ENCODE peak calls at places on chromosomes 6 and 20, in six cellular contexts. V is transverse colon, M is sigmoid colon, K is H1, L is K562, C is GM23338. R is an unnamed sample.

GRCh38 chr6:28862077-28862476 is 61.7 kb downstream of the TRIM27 start:
- DNase-seq in V (no peak), L (peak), K (no peak), M (no peak), C (no peak), R (no peak)

GRCh38 chr6:7827142-7827541 is 83.4 kb downstream of the TXNDC5 start:
- DNase-seq in V (no peak), L (no peak), C (no peak), M (no peak), K (no peak), R (peak)

GRCh38 chr6:157716553-157716952 is 106.5 kb upstream of the SNX9 start:
- DNase-seq in M (no peak), V (no peak), C (no peak), K (no peak), L (no peak), R (no peak)

GRCh38 chr6:3202999-3203696 is 24.3 kb downstream of the TUBB2B start:
- DNase-seq in L (peak), C (no peak), K (no peak), V (no peak), M (no peak), R (no peak)

GRCh38 chr6:151317995-151318365 is 73.4 kb downstream of the ZBTB2 start:
- DNase-seq in L (no peak), M (no peak), C (no peak), K (no peak), V (no peak), R (no peak)

GRCh38 chr20:10427060-10427692 is 6.8 kb downstream of the MKKS start:
- DNase-seq in K (no peak), L (peak), C (peak), M (no peak), V (peak), R (no peak)

GRCh38 chr6:107400748-107401147 is 58.6 kb downstream of the PDSS2 start:
- DNase-seq in C (no peak), K (no peak), M (no peak), V (peak), L (no peak), R (no peak)

GRCh38 chr6:140366991-140367390 is 992.5 kb upstream of the CITED2 start:
- DNase-seq in M (no peak), V (no peak), K (no peak), L (no peak), C (no peak), R (no peak)

GRCh38 chr20:59629141-59630045 is 25.1 kb downstream of the PHACTR3 start:
- DNase-seq in V (no peak), K (no peak), L (no peak), M (peak), C (no peak), R (no peak)

GRCh38 chr6:45377041-45377554 is 636 bp downstream of the SUPT3H start:
- DNase-seq in K (no peak), V (no peak), C (peak), L (peak), M (no peak), R (peak)

GRCh38 chr6:110101885-110102284 is 77.6 kb downstream of the WASF1 start:
- DNase-seq in L (peak), C (peak), M (no peak), K (no peak), V (no peak), R (no peak)

GRCh38 chr6:110105296-110105695 is 74.2 kb downstream of the WASF1 start:
- DNase-seq in M (no peak), C (no peak), K (no peak), L (no peak), V (no peak), R (no peak)

GRCh38 chr6:110103260-110103659 is 76.2 kb downstream of the WASF1 start:
- DNase-seq in K (no peak), M (no peak), L (no peak), V (no peak), C (no peak), R (no peak)

GRCh38 chr6:110098511-110099116 is 80.9 kb downstream of the WASF1 start:
- DNase-seq in V (no peak), L (peak), K (no peak), C (no peak), M (no peak), R (no peak)

DNA sequence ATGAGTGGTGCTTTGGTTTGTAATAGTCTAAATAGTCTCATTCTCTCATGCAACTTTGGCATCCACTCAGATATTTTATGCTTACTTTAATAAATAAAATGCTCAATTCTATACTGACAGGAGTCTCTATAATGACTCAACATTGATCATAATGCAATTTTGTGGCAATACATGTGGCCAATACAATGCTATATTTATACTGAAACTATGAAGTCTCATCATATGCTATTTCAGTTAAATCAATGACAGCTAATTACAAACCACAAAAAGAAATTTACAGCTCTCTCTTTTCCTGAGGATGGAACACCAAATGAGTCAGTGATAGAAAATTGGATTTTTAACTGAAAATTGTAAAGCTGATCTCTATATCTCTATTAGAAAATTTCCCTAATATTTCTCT is 77.1 kb downstream of the WASF1 start:
- DNase-seq in L (no peak), V (no peak), K (no peak), C (no peak), M (no peak), R (no peak)
- H3K4me3 ChIP-seq in L (no peak), V (no peak), K (no peak), C (no peak), M (no peak), R (no peak)

GRCh38 chr20:62289131-62289530 is 13.7 kb upstream of the ADRM1 start:
- DNase-seq in L (no peak), C (no peak), V (no peak), M (no peak), K (no peak), R (no peak)
- TF ChIP-seq POLR2AphosphoS5 in L (no peak), C (no peak), V (no peak), M (no peak), K (no peak), R (no peak)

GRCh38 chr6:37442416-37443218 is 9.6 kb downstream of the CMTR1 start:
- DNase-seq in C (no peak), M (no peak), L (no peak), K (no peak), V (no peak), R (no peak)
- H3K4me3 ChIP-seq in C (no peak), M (peak), L (no peak), K (no peak), V (peak), R (peak)

GRCh38 chr20:25148181-25148981 is 47.1 kb upstream of the ENTPD6 start:
- DNase-seq in M (peak), V (peak), C (peak), L (peak), K (peak), R (no peak)
- TF ChIP-seq POLR2AphosphoS5 in M (peak), V (no peak), C (no peak), L (no peak), K (no peak), R (no peak)

GRCh38 chr6:68313911-68314310 is 321.2 kb upstream of the ADGRB3 start:
- DNase-seq in K (no peak), V (no peak), M (no peak), L (peak), C (peak), R (no peak)
- H3K4me3 ChIP-seq in K (no peak), V (no peak), M (no peak), L (no peak), C (no peak), R (no peak)

DNA sequence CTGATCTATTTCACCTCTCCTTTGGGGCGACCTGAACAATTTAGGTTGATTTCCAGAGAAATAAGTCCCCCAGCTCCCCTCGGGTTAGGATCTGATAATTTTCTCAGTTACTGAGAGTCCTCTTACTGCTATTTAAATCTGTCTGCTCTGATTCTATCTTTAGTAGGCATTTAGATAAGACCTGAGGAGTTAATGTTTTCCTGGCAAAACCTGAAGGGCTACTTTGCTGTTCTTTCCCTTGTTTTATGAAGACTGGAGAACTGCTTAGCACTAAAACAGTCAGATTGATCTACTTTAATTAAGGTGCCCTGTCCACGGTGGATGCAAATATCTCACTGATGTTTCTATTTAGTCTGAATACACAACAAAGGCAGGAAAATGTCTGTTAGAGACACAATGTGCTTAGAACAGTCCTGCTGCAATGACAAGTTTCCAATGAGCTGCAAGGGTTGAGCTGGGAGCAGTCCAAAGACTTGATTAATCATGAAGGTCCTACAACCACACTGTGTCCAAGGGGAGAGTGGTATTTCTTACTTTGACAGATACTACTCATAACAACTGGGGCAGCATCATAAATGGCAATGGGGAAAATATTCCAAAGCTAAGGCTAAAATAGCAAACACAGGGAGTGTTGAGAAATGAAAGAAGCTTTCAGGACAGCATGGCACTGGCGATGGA is 15.7 kb downstream of the ADTRP start:
- DNase-seq in L (no peak), V (no peak), M (no peak), C (no peak), K (no peak), R (no peak)
- TF ChIP-seq POLR2AphosphoS5 in L (no peak), V (no peak), M (no peak), C (no peak), K (no peak), R (no peak)

GRCh38 chr6:12114055-12114503 is 102.0 kb downstream of the HIVEP1 start:
- DNase-seq in M (no peak), L (no peak), K (no peak), C (no peak), V (no peak), R (no peak)
- H3K4me3 ChIP-seq in M (no peak), L (no peak), K (no peak), C (no peak), V (no peak), R (no peak)

DNA sequence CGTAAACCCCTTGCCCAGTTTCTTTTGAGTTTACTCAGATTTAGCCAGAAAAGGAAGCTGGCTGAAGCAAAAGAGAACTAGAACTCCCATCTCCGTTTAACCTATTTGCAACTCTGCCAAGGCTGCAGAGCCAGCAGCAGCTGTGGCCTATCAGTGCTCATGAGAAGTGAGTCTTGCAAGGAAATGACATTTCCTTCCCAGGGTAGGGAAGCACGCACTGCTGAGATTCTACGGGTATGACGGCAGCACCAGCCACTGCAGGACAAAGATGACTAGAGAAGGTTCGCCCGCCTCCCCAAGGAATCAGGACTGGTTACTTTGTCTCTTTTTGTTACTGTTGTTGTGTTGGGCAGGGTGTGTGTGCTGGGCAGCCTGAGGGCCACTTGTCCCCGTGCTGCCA is 47.6 kb downstream of the PPP1R3G start:
- DNase-seq in L (no peak), C (peak), K (no peak), M (peak), V (peak), R (no peak)
- TF ChIP-seq POLR2AphosphoS5 in L (no peak), C (no peak), K (no peak), M (peak), V (peak), R (peak)

DNA sequence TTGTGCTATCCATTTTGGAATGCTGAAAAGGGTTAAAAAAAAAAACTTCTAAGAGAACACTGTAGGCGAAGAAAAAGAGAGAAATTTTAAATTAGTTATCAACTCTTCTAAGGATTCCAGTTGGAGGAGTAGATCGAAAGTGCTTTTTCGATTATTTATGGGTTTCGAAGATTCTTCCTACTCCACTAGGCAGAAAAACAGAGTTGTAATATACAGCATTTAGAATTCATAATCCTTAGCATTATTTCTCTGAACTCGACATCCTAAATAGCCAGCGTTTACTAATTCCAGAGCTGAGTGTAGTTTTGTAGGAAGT is 811 bp upstream of the RNF217 start:
- DNase-seq in M (no peak), K (no peak), V (no peak), L (no peak), C (no peak), R (no peak)
- H3K4me3 ChIP-seq in M (peak), K (peak), V (peak), L (peak), C (peak), R (peak)